ENCODE peak calls at places on chromosomes 6 and 20, in eight cellular contexts. I is lung; W is heart right ventricle; R is NCI-H1092 treated with DMSO at 0.1 percent for 48 hours; M is stimulated activated CD4-positive, alpha-beta T cell treated with anti-CD3 and anti-CD28 coated beads, Interleukin-4, amount 100 ng/mL, for 24 hours; X is GM12892; Z is T follicular helper cell; Q is T-helper 1 cell. A is an unnamed sample.

GRCh38 chr6:120214097-120214496 is 864.5 kb upstream of the MAN1A1 start:
- DNase-seq in X (no peak), W (no peak), I (no peak), Z (no peak), R (no peak), Q (no peak), M (no peak), A (no peak)

GRCh38 chr6:20876016-20876415 is 341.8 kb downstream of the CDKAL1 start:
- DNase-seq in X (no peak), R (no peak), I (no peak), Q (no peak), Z (no peak), W (no peak), M (no peak), A (no peak)

GRCh38 chr6:122109075-122109474 is 290.4 kb upstream of the HSF2 start:
- DNase-seq in X (no peak), R (no peak), Z (no peak), M (no peak), W (no peak), Q (no peak), I (no peak), A (no peak)

GRCh38 chr6:123805921-123806320 is 2.3 kb downstream of the NKAIN2 start:
- DNase-seq in Q (no peak), X (no peak), W (no peak), R (peak; percentile 62), Z (no peak), I (no peak), M (no peak), A (no peak)

GRCh38 chr20:45426621-45427020 is 10.7 kb downstream of the PIGT start:
- DNase-seq in R (no peak), M (no peak), W (no peak), I (no peak), X (no peak), Q (no peak), Z (no peak), A (no peak)

GRCh38 chr6:165848099-165848461 is 185.0 kb upstream of the PDE10A start:
- DNase-seq in M (no peak), W (no peak), R (no peak), I (no peak), X (no peak), Q (no peak), Z (no peak), A (no peak)

GRCh38 chr6:78611886-78612480 is 255.4 kb upstream of the IRAK1BP1 start:
- DNase-seq in M (no peak), Z (no peak), X (no peak), R (no peak), I (no peak), W (no peak), Q (no peak), A (peak; percentile 22)

GRCh38 chr6:157300006-157300405 is 23.3 kb downstream of the TMEM242 start:
- DNase-seq in I (no peak), X (no peak), M (no peak), R (no peak), Q (no peak), Z (no peak), W (no peak), A (no peak)

GRCh38 chr20:4997207-4997606 is 4.1 kb downstream of the SLC23A2 start:
- DNase-seq in Q (no peak), I (no peak), R (no peak), M (no peak), W (no peak), Z (no peak), X (no peak), A (no peak)

GRCh38 chr20:54029176-54029575 is 41.2 kb downstream of the BCAS1 start:
- DNase-seq in W (no peak), X (no peak), Z (no peak), M (no peak), Q (no peak), R (no peak), I (no peak), A (no peak)

GRCh38 chr6:27684264-27685211 is 211.6 kb upstream of the ZNF184 start:
- DNase-seq in I (no peak), Z (peak; percentile 47), W (no peak), Q (peak; percentile 39), R (peak; percentile 19), M (peak; percentile 64), X (no peak), A (peak; percentile 70)

GRCh38 chr6:133761706-133762105 is 127.2 kb upstream of the TCF21 start:
- DNase-seq in I (no peak), M (no peak), W (no peak), R (no peak), Q (no peak), X (no peak), Z (no peak), A (no peak)

GRCh38 chr6:11722805-11723631 is 55.6 kb downstream of the ADTRP start:
- DNase-seq in R (no peak), X (no peak), M (no peak), Z (no peak), I (no peak), Q (no peak), W (no peak), A (no peak)

GRCh38 chr20:32731882-32732266 is 11.4 kb downstream of the COMMD7 start:
- DNase-seq in I (no peak), M (no peak), R (no peak), X (no peak), Z (no peak), Q (no peak), W (no peak), A (no peak)

GRCh38 chr20:62980380-62980960 is 26.3 kb downstream of the BHLHE23 start:
- DNase-seq in W (no peak), X (no peak), M (no peak), I (no peak), Q (no peak), Z (no peak), R (peak; percentile 60), A (peak; percentile 82)

GRCh38 chr6:122248001-122248669 is 151.3 kb upstream of the HSF2 start:
- DNase-seq in Z (no peak), R (no peak), M (no peak), W (no peak), I (no peak), X (no peak), Q (no peak), A (no peak)

GRCh38 chr6:3228791-3229565 is 1.5 kb upstream of the TUBB2B start:
- DNase-seq in R (peak; percentile 55), I (no peak), Q (no peak), W (no peak), Z (peak; percentile 26), X (no peak), M (peak; percentile 29), A (peak; percentile 60)

GRCh38 chr6:109793793-109794192 is 102.7 kb downstream of the FIG4 start:
- DNase-seq in I (peak; percentile 29), R (peak; percentile 51), Q (no peak), X (no peak), M (no peak), W (peak; percentile 47), Z (no peak), A (no peak)

GRCh38 chr6:150016324-150017185 is 8.8 kb downstream of the RAET1L start:
- DNase-seq in M (peak; percentile 70), R (peak; percentile 57), W (peak; percentile 68), Z (peak; percentile 36), Q (peak; percentile 23), I (peak; percentile 53), X (no peak), A (peak; percentile 85)

GRCh38 chr20:21511485-21511849 is 2.4 kb downstream of the NKX2-2 start:
- DNase-seq in X (no peak), I (no peak), Q (no peak), R (no peak), W (no peak), Z (no peak), M (no peak), A (no peak)

GRCh38 chr6:87274660-87275273 is 47.6 kb upstream of the SMIM8 start:
- DNase-seq in R (no peak), W (no peak), M (no peak), X (no peak), Q (no peak), I (no peak), Z (no peak), A (no peak)

GRCh38 chr6:33439956-33440648 is 14.3 kb upstream of the ZBTB9 start:
- DNase-seq in X (no peak), Z (no peak), I (no peak), W (no peak), Q (no peak), M (no peak), R (no peak), A (no peak)

GRCh38 chr6:52973013-52973412 is 22.1 kb downstream of the GSTA4 start:
- DNase-seq in I (no peak), X (no peak), W (no peak), M (no peak), Z (no peak), Q (no peak), R (no peak), A (no peak)

GRCh38 chr20:49397525-49397924 is 84.9 kb downstream of the KCNB1 start:
- DNase-seq in W (no peak), I (no peak), R (no peak), M (no peak), Q (no peak), Z (no peak), X (no peak), A (no peak)